ENCODE peak calls at places on chromosome 2, in eight cellular contexts. One of them, this sample, is unnamed.

GRCh38 chr2:66431840-66432511 is 2.9 kb upstream of the MEIS1 start:
- DNase-seq in A549: no peak
- DNase-seq in H1: no peak
- DNase-seq in K562: no peak
- DNase-seq in HepG2: no peak
- DNase-seq in WTC11: peak; percentile 26
- DNase-seq in GM12878: no peak
- DNase-seq in SK-N-SH: no peak
- DNase-seq in this sample: no peak

GRCh38 chr2:217952409-217952808 is 50.4 kb downstream of the TNS1 start:
- DNase-seq in GM12878: no peak
- DNase-seq in H1: no peak
- DNase-seq in K562: no peak
- DNase-seq in A549: no peak
- DNase-seq in HepG2: no peak
- DNase-seq in SK-N-SH: no peak
- DNase-seq in WTC11: no peak
- DNase-seq in this sample: no peak

GRCh38 chr2:218745160-218745558 is 34.5 kb downstream of the TTLL4 start:
- DNase-seq in WTC11: no peak
- DNase-seq in GM12878: no peak
- DNase-seq in A549: no peak
- DNase-seq in K562: peak; percentile 52
- DNase-seq in SK-N-SH: no peak
- DNase-seq in H1: no peak
- DNase-seq in HepG2: peak; percentile 88
- DNase-seq in this sample: no peak

GRCh38 chr2:119684553-119684952 is 5.6 kb downstream of the TMEM177 start:
- DNase-seq in WTC11: no peak
- DNase-seq in SK-N-SH: no peak
- DNase-seq in A549: no peak
- DNase-seq in K562: no peak
- DNase-seq in HepG2: no peak
- DNase-seq in H1: no peak
- DNase-seq in GM12878: no peak
- DNase-seq in this sample: no peak

GRCh38 chr2:175439416-175439815 is 257.9 kb upstream of the ATP5MC3 start:
- DNase-seq in GM12878: no peak
- DNase-seq in WTC11: no peak
- DNase-seq in K562: peak; percentile 11
- DNase-seq in A549: peak; percentile 3
- DNase-seq in H1: no peak
- DNase-seq in HepG2: peak; percentile 7
- DNase-seq in SK-N-SH: no peak
- DNase-seq in this sample: no peak

GRCh38 chr2:202375006-202375610 is 1.0 kb upstream of the BMPR2 start:
- DNase-seq in WTC11: peak; percentile 64
- DNase-seq in H1: peak; percentile 74
- DNase-seq in A549: no peak
- DNase-seq in GM12878: no peak
- DNase-seq in SK-N-SH: peak; percentile 54
- DNase-seq in HepG2: peak; percentile 30
- DNase-seq in K562: no peak
- DNase-seq in this sample: peak; percentile 78

GRCh38 chr2:112644155-112644932 is 1.4 kb upstream of the SLC20A1 start:
- DNase-seq in A549: no peak
- DNase-seq in SK-N-SH: no peak
- DNase-seq in K562: no peak
- DNase-seq in GM12878: no peak
- DNase-seq in WTC11: no peak
- DNase-seq in HepG2: peak; percentile 92
- DNase-seq in H1: no peak
- DNase-seq in this sample: no peak

GRCh38 chr2:216661051-216661450 is 27.8 kb downstream of the IGFBP2 start:
- DNase-seq in WTC11: no peak
- DNase-seq in SK-N-SH: no peak
- DNase-seq in HepG2: no peak
- DNase-seq in GM12878: no peak
- DNase-seq in A549: no peak
- DNase-seq in H1: no peak
- DNase-seq in K562: no peak
- DNase-seq in this sample: no peak

GRCh38 chr2:88669371-88670214 is 21.9 kb upstream of the RPIA start:
- DNase-seq in A549: peak; percentile 49
- DNase-seq in GM12878: peak; percentile 32
- DNase-seq in SK-N-SH: peak; percentile 53
- DNase-seq in HepG2: peak; percentile 58
- DNase-seq in H1: no peak
- DNase-seq in WTC11: peak; percentile 29
- DNase-seq in K562: peak; percentile 48
- DNase-seq in this sample: peak; percentile 52

GRCh38 chr2:10659898-10660568 is 29.7 kb downstream of the NOL10 start:
- DNase-seq in A549: peak; percentile 65
- DNase-seq in HepG2: peak; percentile 48
- DNase-seq in WTC11: peak; percentile 63
- DNase-seq in GM12878: no peak
- DNase-seq in K562: peak; percentile 71
- DNase-seq in H1: peak; percentile 79
- DNase-seq in SK-N-SH: peak; percentile 70
- DNase-seq in this sample: peak; percentile 90

GRCh38 chr2:238308177-238308576 is 12.1 kb upstream of the TRAF3IP1 start:
- DNase-seq in H1: no peak
- DNase-seq in A549: no peak
- DNase-seq in GM12878: no peak
- DNase-seq in WTC11: peak; percentile 49
- DNase-seq in SK-N-SH: no peak
- DNase-seq in K562: peak; percentile 34
- DNase-seq in HepG2: no peak
- DNase-seq in this sample: no peak

GRCh38 chr2:219171231-219171651 is 1.4 kb upstream of the SLC23A3 start:
- DNase-seq in SK-N-SH: peak; percentile 73
- DNase-seq in WTC11: peak; percentile 23
- DNase-seq in GM12878: no peak
- DNase-seq in HepG2: peak; percentile 62
- DNase-seq in H1: peak; percentile 58
- DNase-seq in A549: peak; percentile 61
- DNase-seq in K562: peak; percentile 43
- DNase-seq in this sample: peak; percentile 86

GRCh38 chr2:215982465-215982875 is 30.9 kb downstream of the MREG start:
- DNase-seq in GM12878: peak; percentile 57
- DNase-seq in K562: no peak
- DNase-seq in A549: peak; percentile 84
- DNase-seq in HepG2: peak; percentile 97
- DNase-seq in WTC11: no peak
- DNase-seq in H1: no peak
- DNase-seq in SK-N-SH: no peak
- DNase-seq in this sample: peak; percentile 85

GRCh38 chr2:115609978-115610377 is 1167.5 kb downstream of the DPP10 start:
- DNase-seq in A549: no peak
- DNase-seq in H1: no peak
- DNase-seq in SK-N-SH: no peak
- DNase-seq in K562: no peak
- DNase-seq in WTC11: no peak
- DNase-seq in HepG2: no peak
- DNase-seq in GM12878: no peak
- DNase-seq in this sample: no peak

GRCh38 chr2:45741451-45741850 is 90.0 kb downstream of the PRKCE start:
- DNase-seq in H1: no peak
- DNase-seq in K562: no peak
- DNase-seq in SK-N-SH: no peak
- DNase-seq in WTC11: no peak
- DNase-seq in GM12878: no peak
- DNase-seq in HepG2: no peak
- DNase-seq in A549: no peak
- DNase-seq in this sample: no peak

GRCh38 chr2:237669628-237670351 is 42.4 kb downstream of the LRRFIP1 start:
- DNase-seq in GM12878: peak; percentile 68
- DNase-seq in A549: no peak
- DNase-seq in K562: no peak
- DNase-seq in SK-N-SH: peak; percentile 48
- DNase-seq in H1: no peak
- DNase-seq in HepG2: peak; percentile 85
- DNase-seq in WTC11: no peak
- DNase-seq in this sample: peak; percentile 100

GRCh38 chr2:105143467-105144127 is 97.9 kb upstream of the GPR45 start:
- DNase-seq in SK-N-SH: peak; percentile 90
- DNase-seq in A549: no peak
- DNase-seq in WTC11: peak; percentile 50
- DNase-seq in HepG2: no peak
- DNase-seq in GM12878: no peak
- DNase-seq in K562: peak; percentile 23
- DNase-seq in H1: peak; percentile 85
- DNase-seq in this sample: no peak

GRCh38 chr2:105553538-105554196 is 154.8 kb upstream of the FHL2 start:
- DNase-seq in SK-N-SH: no peak
- DNase-seq in K562: no peak
- DNase-seq in HepG2: no peak
- DNase-seq in H1: no peak
- DNase-seq in A549: no peak
- DNase-seq in GM12878: no peak
- DNase-seq in WTC11: no peak
- DNase-seq in this sample: peak; percentile 39

GRCh38 chr2:239472220-239472775 is 71.5 kb upstream of the HDAC4 start:
- DNase-seq in K562: no peak
- DNase-seq in GM12878: no peak
- DNase-seq in SK-N-SH: no peak
- DNase-seq in H1: no peak
- DNase-seq in HepG2: no peak
- DNase-seq in WTC11: no peak
- DNase-seq in A549: no peak
- DNase-seq in this sample: no peak

GRCh38 chr2:71876542-71877451 is 270.9 kb downstream of the CYP26B1 start:
- DNase-seq in WTC11: no peak
- DNase-seq in SK-N-SH: no peak
- DNase-seq in HepG2: no peak
- DNase-seq in GM12878: no peak
- DNase-seq in H1: no peak
- DNase-seq in K562: no peak
- DNase-seq in A549: no peak
- DNase-seq in this sample: no peak
- TF ChIP-seq USF2 in WTC11: no peak
- TF ChIP-seq USF2 in SK-N-SH: no peak
- TF ChIP-seq USF2 in HepG2: no peak
- TF ChIP-seq USF2 in GM12878: no peak
- TF ChIP-seq USF2 in H1: no peak
- TF ChIP-seq USF2 in K562: no peak
- TF ChIP-seq USF2 in A549: no peak
- TF ChIP-seq USF2 in this sample: no peak

GRCh38 chr2:201223089-201224073 is 37.0 kb upstream of the CASP8 start:
- DNase-seq in A549: no peak
- DNase-seq in K562: no peak
- DNase-seq in H1: peak; percentile 34
- DNase-seq in HepG2: no peak
- DNase-seq in GM12878: no peak
- DNase-seq in SK-N-SH: no peak
- DNase-seq in WTC11: no peak
- DNase-seq in this sample: no peak
- TF ChIP-seq USF2 in A549: no peak
- TF ChIP-seq USF2 in K562: no peak
- TF ChIP-seq USF2 in H1: no peak
- TF ChIP-seq USF2 in HepG2: no peak
- TF ChIP-seq USF2 in GM12878: no peak
- TF ChIP-seq USF2 in SK-N-SH: no peak
- TF ChIP-seq USF2 in WTC11: no peak
- TF ChIP-seq USF2 in this sample: no peak

GRCh38 chr2:68765739-68766377 is 31.2 kb downstream of the ARHGAP25 start:
- DNase-seq in GM12878: no peak
- DNase-seq in K562: no peak
- DNase-seq in HepG2: no peak
- DNase-seq in WTC11: no peak
- DNase-seq in H1: no peak
- DNase-seq in SK-N-SH: no peak
- DNase-seq in A549: no peak
- DNase-seq in this sample: peak; percentile 75
- TF ChIP-seq USF2 in GM12878: no peak
- TF ChIP-seq USF2 in K562: no peak
- TF ChIP-seq USF2 in HepG2: no peak
- TF ChIP-seq USF2 in WTC11: no peak
- TF ChIP-seq USF2 in H1: no peak
- TF ChIP-seq USF2 in SK-N-SH: no peak
- TF ChIP-seq USF2 in A549: no peak
- TF ChIP-seq USF2 in this sample: no peak

DNA sequence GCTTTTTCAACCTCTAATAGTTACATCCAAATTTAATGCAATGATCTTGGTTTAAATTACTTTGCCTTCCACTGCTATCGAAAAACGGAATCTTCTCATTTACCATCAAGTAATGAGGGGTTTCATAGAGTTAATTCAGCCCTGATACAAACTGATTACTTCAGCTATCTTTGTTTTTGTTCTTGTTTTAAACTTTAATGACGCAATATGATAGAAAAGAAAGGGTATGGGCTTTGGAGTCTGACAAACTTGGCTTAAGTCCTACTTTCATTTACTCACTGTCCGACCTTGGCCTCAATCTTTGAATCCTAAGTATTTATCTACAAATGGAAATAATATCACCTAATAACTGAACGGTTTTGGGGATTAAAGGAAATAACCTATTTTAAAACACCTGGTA is 16.1 kb downstream of the ADAM17 start:
- DNase-seq in H1: no peak
- DNase-seq in HepG2: no peak
- DNase-seq in SK-N-SH: no peak
- DNase-seq in A549: no peak
- DNase-seq in GM12878: no peak
- DNase-seq in WTC11: no peak
- DNase-seq in K562: no peak
- DNase-seq in this sample: peak; percentile 58
- TF ChIP-seq USF2 in H1: no peak
- TF ChIP-seq USF2 in HepG2: no peak
- TF ChIP-seq USF2 in SK-N-SH: no peak
- TF ChIP-seq USF2 in A549: no peak
- TF ChIP-seq USF2 in GM12878: no peak
- TF ChIP-seq USF2 in WTC11: no peak
- TF ChIP-seq USF2 in K562: no peak
- TF ChIP-seq USF2 in this sample: no peak

GRCh38 chr2:70775148-70775547 is 7.1 kb upstream of the ADD2 start:
- DNase-seq in GM12878: no peak
- DNase-seq in SK-N-SH: no peak
- DNase-seq in HepG2: no peak
- DNase-seq in H1: no peak
- DNase-seq in WTC11: no peak
- DNase-seq in K562: no peak
- DNase-seq in A549: no peak
- DNase-seq in this sample: no peak
- TF ChIP-seq USF2 in GM12878: no peak
- TF ChIP-seq USF2 in SK-N-SH: no peak
- TF ChIP-seq USF2 in HepG2: no peak
- TF ChIP-seq USF2 in H1: no peak
- TF ChIP-seq USF2 in WTC11: no peak
- TF ChIP-seq USF2 in K562: no peak
- TF ChIP-seq USF2 in A549: no peak
- TF ChIP-seq USF2 in this sample: no peak

This sample was measured in IMR-90.